ENCODE peak calls at places on chromosomes 7 and 10, in five cellular contexts. O, G, S, H and V are unnamed samples.

GRCh38 chr7:925601-926000 is 28.9 kb downstream of the ADAP1 start:
- DNase-seq in O (no peak), H (no peak), G (no peak), S (no peak), V (peak; percentile 11)

GRCh38 chr7:102469351-102469971 is 4.7 kb downstream of the LRWD1 start:
- DNase-seq in G (no peak), O (no peak), S (no peak), H (no peak), V (peak; percentile 11)

GRCh38 chr7:141071260-141071854 is 2.5 kb upstream of the TMEM178B start:
- DNase-seq in G (peak; percentile 16), H (peak; percentile 47), S (no peak), O (no peak), V (peak; percentile 84)

GRCh38 chr7:36639826-36640225 is 84.5 kb downstream of the AOAH start:
- DNase-seq in S (no peak), O (no peak), G (no peak), H (no peak), V (no peak)

GRCh38 chr7:100496509-100496908 is 12.8 kb downstream of the NYAP1 start:
- DNase-seq in O (no peak), H (no peak), S (no peak), G (no peak), V (no peak)

GRCh38 chr10:78281627-78282026 is 248.0 kb downstream of the RPS24 start:
- DNase-seq in H (no peak), G (no peak), O (no peak), S (no peak), V (no peak)

GRCh38 chr10:58637372-58637771 is 124.7 kb downstream of the BICC1 start:
- DNase-seq in S (peak; percentile 96), G (no peak), H (no peak), O (peak; percentile 95), V (no peak)

GRCh38 chr7:6389728-6390127 is 58.0 kb downstream of the DAGLB start:
- DNase-seq in S (no peak), O (no peak), H (no peak), G (no peak), V (no peak)

GRCh38 chr7:44396498-44396897 is 71.1 kb upstream of the CAMK2B start:
- DNase-seq in S (no peak), O (no peak), G (no peak), H (no peak), V (no peak)

GRCh38 chr7:127382301-127383085 is 10.0 kb downstream of the ZNF800 start:
- DNase-seq in G (no peak), S (no peak), O (no peak), H (no peak), V (no peak)

GRCh38 chr10:117237401-117237991 is 3.4 kb upstream of the SLC18A2 start:
- DNase-seq in S (no peak), G (no peak), H (no peak), O (no peak), V (no peak)

GRCh38 chr10:43380610-43381222 is 9.3 kb downstream of the FXYD4 start:
- DNase-seq in O (no peak), S (peak; percentile 48), G (no peak), H (no peak), V (no peak)

DNA sequence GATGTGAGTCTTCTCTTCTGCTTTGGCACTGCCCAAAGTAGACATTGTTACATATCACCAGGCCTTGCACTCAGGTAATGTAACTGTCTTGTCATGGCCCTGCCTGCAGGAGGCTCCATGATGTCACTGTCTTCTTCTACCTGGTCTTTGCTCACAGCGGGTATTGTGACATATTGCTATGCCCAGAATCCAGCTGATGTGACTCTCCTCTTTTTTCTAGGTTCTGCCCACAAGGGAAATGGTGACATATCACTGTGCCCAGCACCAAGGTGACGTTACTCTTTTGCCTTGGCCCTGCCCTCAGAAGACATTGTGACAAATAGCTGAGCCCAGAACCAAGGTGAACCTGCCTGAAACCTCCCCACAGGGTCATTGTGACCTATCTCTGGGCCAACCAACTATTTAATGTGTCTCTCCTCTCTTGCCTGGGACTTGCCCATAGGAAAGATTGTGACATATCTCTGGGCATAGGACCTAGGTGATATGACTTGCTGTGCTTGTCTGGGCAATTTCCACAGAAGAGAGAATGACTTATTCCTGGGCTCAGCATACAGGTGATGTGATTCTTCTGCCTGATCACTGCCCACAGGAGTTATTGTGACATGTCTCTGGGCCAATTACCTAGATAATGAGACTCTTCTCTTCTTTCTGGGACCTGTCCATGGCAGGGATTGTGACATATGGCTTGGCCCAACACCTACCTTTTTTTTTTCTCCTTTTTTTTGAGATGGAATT is 26.5 kb upstream of the ZNF107 start:
- DNase-seq in G (no peak), S (no peak), O (no peak), H (no peak), V (no peak)
- TF ChIP-seq CTCF in G (no peak), S (no peak), O (no peak), H (no peak), V (no peak)

DNA sequence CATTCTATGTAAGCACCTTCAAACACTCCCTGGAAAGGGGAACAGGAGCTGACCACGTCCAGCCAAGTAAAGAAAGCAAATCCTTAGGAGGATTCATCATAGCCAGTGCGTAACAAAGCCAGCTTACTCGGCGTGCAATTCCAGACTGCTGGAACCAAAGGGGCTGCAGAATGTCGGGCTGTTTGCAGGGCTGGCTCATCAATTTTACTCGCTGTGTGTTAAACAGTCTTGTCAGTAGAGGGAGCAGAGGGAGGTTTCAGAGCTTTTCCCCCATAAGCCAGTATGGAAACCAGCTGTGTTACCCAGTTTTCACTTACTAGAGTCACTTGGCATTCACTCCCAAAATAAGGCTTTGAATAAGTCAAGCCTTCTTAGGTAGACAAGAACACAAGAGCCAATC is 127.1 kb downstream of the KMT2E start:
- DNase-seq in O (peak; percentile 77), G (no peak), S (peak; percentile 58), H (peak; percentile 34), V (peak; percentile 31)
- TF ChIP-seq CTCF in O (peak; percentile 53), G (peak; percentile 51), S (peak; percentile 71), H (no peak), V (no peak)

GRCh38 chr10:119917777-119918176 is 25.2 kb downstream of the SEC23IP start:
- DNase-seq in S (peak; percentile 15), O (no peak), H (no peak), G (no peak), V (no peak)
- TF ChIP-seq CTCF in S (peak; percentile 30), O (peak; percentile 8), H (no peak), G (no peak), V (no peak)

GRCh38 chr7:95342642-95343252 is 18.4 kb upstream of the PON1 start:
- DNase-seq in H (no peak), S (no peak), G (no peak), O (no peak), V (no peak)
- TF ChIP-seq CTCF in H (no peak), S (no peak), G (peak; percentile 53), O (no peak), V (no peak)

GRCh38 chr7:134457166-134457565 is 1.7 kb downstream of the AKR1B1 start:
- DNase-seq in S (peak; percentile 77), O (no peak), H (no peak), G (no peak), V (no peak)

GRCh38 chr7:134461921-134462320 is 3.0 kb upstream of the AKR1B1 start:
- DNase-seq in H (no peak), S (no peak), O (no peak), G (no peak), V (no peak)

GRCh38 chr7:134458806-134459698 is at the start of gene AKR1B1:
- DNase-seq in S (peak; percentile 92), O (peak; percentile 90), G (peak; percentile 88), H (peak; percentile 97), V (peak; percentile 96)

GRCh38 chr7:134460000-134460399 is 1.1 kb upstream of the AKR1B1 start:
- DNase-seq in H (no peak), G (no peak), S (no peak), O (no peak), V (no peak)

GRCh38 chr7:134458341-134458805 is 527 bp downstream of the AKR1B1 start:
- DNase-seq in S (peak; percentile 42), O (peak; percentile 46), G (peak; percentile 51), H (peak; percentile 77), V (peak; percentile 78)
- TF ChIP-seq CTCF in S (peak; percentile 43), O (peak; percentile 39), G (peak; percentile 44), H (no peak), V (no peak)

DNA sequence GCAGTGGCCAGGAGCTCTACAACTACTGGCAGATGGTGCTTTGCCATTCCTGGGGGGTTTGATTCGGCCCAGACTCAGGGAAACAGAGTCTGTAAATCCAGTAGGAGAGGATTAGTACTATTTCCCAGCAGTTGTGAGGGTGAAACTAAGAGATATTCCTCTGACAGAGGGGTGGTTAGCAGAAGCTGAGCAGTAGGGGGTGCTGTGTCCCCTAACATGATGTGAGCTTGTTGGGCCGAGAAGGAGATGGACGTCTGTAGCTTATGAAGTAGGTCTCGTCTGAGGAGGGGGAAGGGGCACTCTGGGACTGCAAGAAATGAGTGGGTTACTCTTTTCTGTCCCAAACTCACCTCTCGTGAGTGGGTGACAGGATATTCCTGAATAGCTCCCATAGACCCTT is 179.2 kb upstream of the MBL2 start:
- DNase-seq in G (peak; percentile 41), O (peak; percentile 1), S (no peak), H (peak; percentile 56), V (peak; percentile 69)
- TF ChIP-seq CTCF in G (peak; percentile 67), O (no peak), S (no peak), H (peak; percentile 59), V (peak; percentile 57)

DNA sequence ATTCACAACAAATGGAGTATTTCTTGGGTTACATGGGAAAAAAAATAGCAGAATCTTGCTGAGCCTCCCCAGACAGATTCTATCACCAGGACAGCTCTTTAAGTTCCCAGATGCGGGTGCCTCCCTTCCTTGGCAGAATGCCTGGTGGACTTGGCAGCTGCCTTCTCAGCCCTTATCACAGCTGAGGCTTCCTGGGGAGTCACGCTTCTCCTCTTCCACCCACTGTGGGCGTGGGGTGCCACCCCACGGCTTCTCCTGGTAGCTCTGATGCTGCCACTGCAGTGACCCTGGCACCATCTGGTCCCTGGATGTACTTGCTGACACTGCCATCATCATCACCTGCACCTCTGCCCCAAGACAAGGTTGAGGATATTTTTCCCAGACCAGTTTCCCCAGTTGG is 16.2 kb upstream of the NME8 start:
- DNase-seq in S (peak; percentile 4), H (peak; percentile 26), O (peak; percentile 2), G (no peak), V (no peak)
- TF ChIP-seq CTCF in S (no peak), H (peak; percentile 72), O (no peak), G (no peak), V (no peak)

GRCh38 chr10:133608855-133609254 is 17.7 kb downstream of the FRG2B start:
- DNase-seq in S (peak; percentile 25), H (no peak), O (peak; percentile 2), G (no peak), V (no peak)
- TF ChIP-seq CTCF in S (peak; percentile 63), H (peak; percentile 7), O (peak; percentile 34), G (no peak), V (peak; percentile 46)

GRCh38 chr10:100731603-100732596 is 13.5 kb upstream of the PAX2 start:
- DNase-seq in O (no peak), S (no peak), H (peak; percentile 41), G (no peak), V (peak; percentile 45)
- TF ChIP-seq CTCF in O (no peak), S (no peak), H (no peak), G (no peak), V (no peak)